ENCODE peak calls at places on chromosomes 13 and 19, in five cellular contexts. L is LNCaP clone FGC; O is CD4-positive, alpha-beta T cell; K is upper lobe of right lung; I is lower leg skin. G is an unnamed sample.

GRCh38 chr19:53606031-53606430 is 25.8 kb upstream of the DPRX start:
- DNase-seq in L (no peak), O (no peak), K (no peak), I (no peak), G (no peak)

GRCh38 chr13:99816321-99816720 is 155.2 kb downstream of the ZIC5 start:
- DNase-seq in L (no peak), O (no peak), K (no peak), I (no peak), G (no peak)

GRCh38 chr13:48859168-48860105 is 116.3 kb upstream of the FNDC3A start:
- DNase-seq in L (no peak), O (no peak), K (no peak), I (no peak), G (no peak)

GRCh38 chr19:15374105-15374651 is 5.4 kb downstream of the AKAP8 start:
- DNase-seq in L (no peak), O (no peak), K (no peak), I (no peak), G (no peak)

GRCh38 chr13:112968380-112968909 is 569 bp upstream of the MCF2L start:
- DNase-seq in L (no peak), O (peak), K (peak), I (no peak), G (peak)

GRCh38 chr19:48247212-48247611 is 8.5 kb downstream of the CARD8 start:
- DNase-seq in L (no peak), O (no peak), K (no peak), I (no peak), G (no peak)

GRCh38 chr19:58476498-58477015 is 405 bp downstream of the ZNF446 start:
- DNase-seq in L (no peak), O (no peak), K (no peak), I (no peak), G (no peak)

GRCh38 chr19:10699650-10700335 is 1.4 kb upstream of the QTRT1 start:
- DNase-seq in L (no peak), O (peak), K (no peak), I (no peak), G (no peak)

GRCh38 chr13:45179428-45179827 is 21.4 kb downstream of the KCTD4 start:
- DNase-seq in L (no peak), O (no peak), K (no peak), I (no peak), G (no peak)

GRCh38 chr19:3879656-3880055 is 829 bp upstream of the ATCAY start:
- DNase-seq in L (no peak), O (no peak), K (no peak), I (no peak), G (no peak)

GRCh38 chr19:54518844-54519243 is 16.2 kb downstream of the LAIR2 start:
- DNase-seq in L (no peak), O (no peak), K (no peak), I (no peak), G (no peak)

GRCh38 chr19:49977111-49977510 is 16.1 kb upstream of the SIGLEC11 start:
- DNase-seq in L (no peak), O (no peak), K (no peak), I (no peak), G (no peak)

GRCh38 chr19:42965204-42965603 is 28.2 kb upstream of the PSG7 start:
- DNase-seq in L (no peak), O (no peak), K (no peak), I (no peak), G (no peak)

GRCh38 chr13:99985886-99986527 is 4.4 kb downstream of the ZIC2 start:
- DNase-seq in L (no peak), O (no peak), K (no peak), I (peak), G (no peak)

GRCh38 chr13:114112826-114113322 is 19.5 kb downstream of the RASA3 start:
- DNase-seq in L (no peak), O (no peak), K (peak), I (peak), G (peak)

GRCh38 chr13:51781246-51782022 is 22.5 kb downstream of the DHRS12 start:
- DNase-seq in L (no peak), O (no peak), K (no peak), I (no peak), G (no peak)

GRCh38 chr13:37617162-37617561 is 18.6 kb upstream of the POSTN start:
- DNase-seq in L (no peak), O (no peak), K (no peak), I (no peak), G (no peak)

GRCh38 chr19:19543101-19543500 is 5.0 kb downstream of the CILP2 start:
- DNase-seq in L (no peak), O (no peak), K (no peak), I (no peak), G (no peak)

GRCh38 chr13:74575729-74576125 is 441.5 kb upstream of the KLF12 start:
- DNase-seq in L (no peak), O (peak), K (peak), I (peak), G (peak)

GRCh38 chr19:8515317-8515716 is 1.4 kb upstream of the ZNF414 start:
- DNase-seq in L (no peak), O (peak), K (peak), I (no peak), G (no peak)

GRCh38 chr19:58123354-58123753 is 25.3 kb upstream of the ZSCAN18 start:
- DNase-seq in L (no peak), O (no peak), K (no peak), I (no peak), G (no peak)

GRCh38 chr13:50323440-50324070 is 308.3 kb downstream of the KCNRG start:
- DNase-seq in L (no peak), O (no peak), K (no peak), I (no peak), G (no peak)

GRCh38 chr19:30049844-30050667 is 108.0 kb downstream of the URI1 start:
- DNase-seq in L (no peak), O (no peak), K (no peak), I (no peak), G (no peak)

GRCh38 chr13:48231080-48231479 is 1.9 kb upstream of the ITM2B start:
- DNase-seq in L (no peak), O (no peak), K (no peak), I (no peak), G (no peak)

GRCh38 chr19:41868120-41868988 is 8.3 kb downstream of the RPS19 start:
- DNase-seq in L (no peak), O (no peak), K (no peak), I (no peak), G (no peak)

GRCh38 chr19:13022859-13023636 is 27.8 kb downstream of the NFIX start:
- DNase-seq in L (peak), O (no peak), K (peak), I (peak), G (peak)

GRCh38 chr13:39159393-39159792 is 121.1 kb downstream of the NHLRC3 start:
- DNase-seq in L (no peak), O (no peak), K (no peak), I (no peak), G (no peak)

GRCh38 chr13:100129605-100130004 is 40.7 kb downstream of the PCCA start:
- DNase-seq in L (no peak), O (no peak), K (no peak), I (no peak), G (no peak)

GRCh38 chr19:37218592-37218935 is 550 bp downstream of the ZNF383 start:
- DNase-seq in L (no peak), O (no peak), K (no peak), I (no peak), G (no peak)

GRCh38 chr13:42280537-42280936 is 8.6 kb downstream of the AKAP11 start:
- DNase-seq in L (no peak), O (no peak), K (no peak), I (no peak), G (no peak)

GRCh38 chr19:23817519-23817918 is 58.8 kb upstream of the ZNF681 start:
- DNase-seq in L (no peak), O (peak), K (no peak), I (no peak), G (no peak)
- TF ChIP-seq CTCF in L (peak), O (peak), K (peak), I (no peak), G (no peak)

GRCh38 chr19:56750658-56751057 is 79.1 kb upstream of the ZNF835 start:
- DNase-seq in L (no peak), O (no peak), K (no peak), I (no peak), G (no peak)

GRCh38 chr19:56751078-56751489 is 79.5 kb upstream of the ZNF835 start:
- DNase-seq in L (no peak), O (no peak), K (no peak), I (no peak), G (peak)

GRCh38 chr19:56746367-56746766 is 74.8 kb upstream of the ZNF835 start:
- DNase-seq in L (no peak), O (no peak), K (no peak), I (no peak), G (no peak)

GRCh38 chr19:56748443-56748842 is 76.9 kb upstream of the ZNF835 start:
- DNase-seq in L (peak), O (no peak), K (no peak), I (no peak), G (no peak)
- TF ChIP-seq CTCF in L (peak), O (no peak), K (peak), I (no peak), G (peak)

GRCh38 chr19:28633223-28634030 is 579.5 kb downstream of the UQCRFS1 start:
- DNase-seq in L (peak), O (no peak), K (no peak), I (no peak), G (no peak)
- TF ChIP-seq CTCF in L (peak), O (peak), K (peak), I (no peak), G (no peak)

GRCh38 chr13:20550799-20551198 is 16.2 kb upstream of the IFT88 start:
- DNase-seq in L (no peak), O (no peak), K (no peak), I (no peak), G (no peak)
- TF ChIP-seq CTCF in L (no peak), O (no peak), K (no peak), I (no peak), G (no peak)

GRCh38 chr13:108974686-108975085 is 345.3 kb downstream of the MYO16 start:
- DNase-seq in L (no peak), O (no peak), K (no peak), I (no peak), G (no peak)
- TF ChIP-seq CTCF in L (no peak), O (no peak), K (no peak), I (no peak), G (no peak)